ENCODE peak calls at places on chromosomes 12 and 14, in five cellular contexts. U is HCT116, B is mammary epithelial cell, T is neural progenitor cell, G is kidney. O is an unnamed sample.

GRCh38 chr14:28629328-28630004 is 137.1 kb upstream of the FOXG1 start:
- DNase-seq in U (no peak), G (no peak), B (peak; percentile 45), T (no peak), O (no peak)

GRCh38 chr12:8687846-8688601 is 9.8 kb upstream of the RIMKLB start:
- DNase-seq in U (peak; percentile 27), G (no peak), B (peak; percentile 79), T (peak; percentile 26), O (peak; percentile 61)

GRCh38 chr12:128012110-128012509 is 254.9 kb upstream of the TMEM132C start:
- DNase-seq in U (no peak), G (no peak), B (no peak), T (no peak), O (no peak)

GRCh38 chr12:81468206-81468605 is 290.9 kb downstream of the PPFIA2 start:
- DNase-seq in G (no peak), B (peak; percentile 3), U (no peak), T (no peak), O (no peak)

GRCh38 chr12:121214855-121215745 is 5.2 kb downstream of the P2RX4 start:
- DNase-seq in G (peak; percentile 37), T (no peak), B (peak; percentile 77), U (peak; percentile 75), O (peak; percentile 73)

GRCh38 chr12:93080994-93081809 is 152.1 kb upstream of the EEA1 start:
- DNase-seq in B (peak; percentile 14), U (no peak), T (peak; percentile 43), G (no peak), O (no peak)

GRCh38 chr12:116263431-116263830 is 14.1 kb downstream of the MED13L start:
- DNase-seq in U (no peak), G (no peak), T (no peak), B (no peak), O (no peak)

GRCh38 chr14:90812109-90812508 is 4.1 kb downstream of the TTC7B start:
- DNase-seq in G (no peak), B (no peak), T (no peak), U (no peak), O (no peak)

DNA sequence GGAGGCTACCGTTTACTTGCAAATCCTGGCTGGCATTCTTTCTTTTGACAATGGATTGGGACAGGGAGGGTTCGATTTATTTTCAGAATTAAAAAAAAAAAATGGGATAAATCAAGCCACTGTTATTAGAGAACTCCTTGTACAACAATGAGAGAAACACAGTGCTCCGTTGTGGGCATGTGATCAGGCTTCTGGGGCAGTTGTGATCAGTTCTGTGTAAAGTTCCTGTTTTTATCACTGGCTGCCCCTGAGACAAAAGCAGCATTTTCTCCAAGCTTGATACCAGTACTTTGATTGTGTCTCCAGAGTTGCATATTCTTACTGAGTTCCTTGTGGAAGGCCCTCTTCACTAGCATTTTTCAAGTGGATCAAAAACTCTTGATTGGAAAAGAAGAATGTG is 1.2 kb downstream of the DIP2B start:
- DNase-seq in U (no peak), B (peak; percentile 34), G (no peak), T (peak; percentile 16), O (no peak)
- H3K27ac ChIP-seq in U (no peak overlapping the region), B (peak overlapping the region; percentile 95), G (no peak overlapping the region), T (no peak overlapping the region), O (peak overlapping the region; percentile 84)

DNA sequence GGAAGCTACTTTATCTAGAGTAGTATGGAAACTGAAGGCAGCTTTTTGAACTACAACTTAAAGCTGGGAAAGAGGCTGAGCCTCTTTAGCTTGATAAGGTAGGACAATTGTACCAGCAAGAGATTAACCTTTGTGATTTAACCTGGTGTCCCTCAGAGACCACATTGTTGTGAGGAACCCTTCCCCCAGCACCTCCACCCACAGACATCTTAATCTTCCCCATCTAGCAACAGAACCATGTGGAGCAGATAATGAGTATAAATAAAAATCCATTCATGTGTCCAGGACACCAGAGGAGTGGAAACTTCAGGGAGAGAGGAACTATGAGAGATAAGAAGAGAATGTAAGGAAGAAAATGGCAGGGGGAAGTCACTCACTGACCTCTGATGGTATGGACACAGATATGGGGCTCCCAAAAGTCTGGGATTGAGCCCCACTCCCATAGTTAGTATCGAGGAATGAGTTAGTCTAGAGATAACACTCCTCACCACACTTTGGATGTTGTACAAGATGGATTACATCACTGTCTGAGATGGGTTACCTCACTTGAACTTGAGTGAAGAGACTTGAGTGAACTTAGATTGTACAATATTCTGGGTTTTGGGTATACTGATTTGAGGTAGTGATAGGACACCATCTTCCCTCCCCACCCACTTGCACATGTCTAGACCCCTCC is 33.9 kb upstream of the SLC38A2 start:
- DNase-seq in G (no peak), T (no peak), B (no peak), U (no peak), O (no peak)
- H3K27ac ChIP-seq in G (no peak overlapping the region), T (no peak overlapping the region), B (no peak overlapping the region), U (no peak overlapping the region), O (no peak overlapping the region)

GRCh38 chr12:27549801-27550652 is 26.0 kb downstream of the PPFIBP1 start:
- DNase-seq in B (peak; percentile 93), U (peak; percentile 94), G (peak; percentile 84), T (no peak), O (peak; percentile 83)
- H3K27ac ChIP-seq in B (peak overlapping the region; percentile 95), U (peak overlapping the region; percentile 82), G (peak overlapping the region; percentile 87), T (no peak overlapping the region), O (peak overlapping the region; percentile 93)

DNA sequence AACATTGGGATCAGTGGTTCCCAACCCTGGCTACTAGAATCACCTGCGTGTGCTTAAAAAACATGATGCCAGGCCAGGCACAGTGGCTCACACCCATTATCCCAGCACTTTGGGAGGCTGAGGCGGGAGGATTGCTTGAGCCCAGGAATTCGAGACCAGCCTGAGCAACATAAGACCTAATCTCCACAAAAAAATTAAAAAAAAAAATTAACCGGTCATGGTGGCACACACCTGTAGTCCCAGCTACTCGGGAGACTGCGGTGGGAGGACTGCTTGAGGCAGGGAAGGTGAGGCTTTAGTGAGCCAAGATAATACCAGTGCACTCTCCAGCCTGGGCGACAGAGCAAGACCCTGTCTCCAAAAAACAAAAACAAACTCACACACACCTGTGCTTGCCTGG is 2.0 kb downstream of the KCTD10 start:
- DNase-seq in U (no peak), T (no peak), G (no peak), B (no peak), O (no peak)
- H3K27ac ChIP-seq in U (no peak overlapping the region), T (no peak overlapping the region), G (no peak overlapping the region), B (no peak overlapping the region), O (no peak overlapping the region)

DNA sequence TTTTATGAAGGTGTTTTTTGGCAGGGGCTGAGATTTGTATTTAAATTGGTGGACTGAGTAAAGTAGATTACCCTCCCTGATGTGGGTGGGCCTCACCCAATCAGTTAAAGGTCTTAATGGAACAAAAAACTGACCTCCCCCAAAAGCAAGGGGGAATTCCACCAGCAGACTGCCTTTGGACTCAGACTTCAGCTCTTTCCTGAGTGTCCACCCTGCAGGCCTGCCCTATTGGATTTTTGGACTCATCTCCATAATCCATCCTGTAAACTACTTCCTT is 228.4 kb upstream of the CAND1 start:
- DNase-seq in T (no peak), B (no peak), U (no peak), G (no peak), O (no peak)
- H3K27ac ChIP-seq in T (no peak overlapping the region), B (no peak overlapping the region), U (no peak overlapping the region), G (no peak overlapping the region), O (no peak overlapping the region)

GRCh38 chr12:6323340-6323994 is 13.0 kb downstream of the PLEKHG6 start:
- DNase-seq in G (no peak), U (peak; percentile 70), B (peak; percentile 89), T (peak; percentile 81), O (peak; percentile 45)
- H3K27ac ChIP-seq in G (peak overlapping the region; percentile 79), U (peak overlapping the region; percentile 71), B (peak overlapping the region; percentile 5), T (peak overlapping the region; percentile 63), O (peak overlapping the region; percentile 41)

GRCh38 chr14:54697806-54698205 is 130.9 kb downstream of the SAMD4A start:
- DNase-seq in B (peak; percentile 42), T (no peak), U (no peak), G (no peak), O (no peak)
- H3K27ac ChIP-seq in B (peak overlapping the region; percentile 62), T (no peak overlapping the region), U (no peak overlapping the region), G (no peak overlapping the region), O (peak overlapping the region; percentile 83)

DNA sequence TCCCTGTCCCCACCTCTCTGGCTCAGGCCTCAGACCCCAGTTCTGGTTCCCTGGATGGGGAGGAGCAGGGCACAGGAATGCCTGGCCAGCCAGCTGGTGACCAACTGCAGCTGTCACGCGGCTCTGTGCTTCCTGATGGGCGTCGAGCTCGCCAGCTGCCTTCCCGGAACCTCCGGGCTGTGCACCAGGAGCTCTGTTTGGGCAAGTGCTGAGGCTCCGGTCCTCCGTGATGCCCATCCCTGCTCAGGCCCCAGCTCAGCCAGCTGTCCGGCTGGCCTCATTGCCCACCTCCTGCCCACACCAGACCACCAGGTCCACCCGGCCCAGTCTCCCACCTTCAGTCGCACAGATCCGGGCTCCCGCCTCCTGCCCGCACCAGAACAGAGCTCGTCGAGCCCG is 4.8 kb downstream of the IFFO1 start:
- DNase-seq in T (no peak), B (no peak), G (peak; percentile 84), U (no peak), O (no peak)
- H3K27ac ChIP-seq in T (no peak overlapping the region), B (no peak overlapping the region), G (peak overlapping the region; percentile 78), U (no peak overlapping the region), O (peak overlapping the region; percentile 64)

DNA sequence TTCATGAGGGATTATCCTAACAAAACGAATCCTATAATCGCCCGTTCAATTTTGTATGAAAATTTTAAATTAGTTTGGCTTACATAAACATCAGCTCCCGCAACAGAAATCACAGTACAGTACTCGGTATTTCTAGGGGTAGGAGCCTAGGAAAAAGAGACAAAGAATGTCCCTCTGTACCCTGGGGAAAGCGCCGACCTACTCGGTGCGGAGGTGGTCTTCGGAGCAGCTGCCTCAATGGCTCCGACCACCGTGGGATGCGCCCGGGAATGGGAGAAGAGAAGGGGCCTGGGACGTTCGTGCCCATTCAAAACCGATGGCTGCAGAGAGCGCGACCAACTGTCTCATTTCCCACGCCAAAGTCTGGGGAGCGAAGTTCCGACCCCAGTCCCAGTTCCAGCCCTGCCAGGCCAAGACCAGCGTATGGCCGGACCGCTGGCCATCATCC is 627 bp downstream of the GNPNAT1 start:
- DNase-seq in T (no peak), B (peak; percentile 14), G (no peak), U (no peak), O (no peak)
- H3K27ac ChIP-seq in T (no peak overlapping the region), B (peak overlapping the region; percentile 52), G (peak overlapping the region; percentile 77), U (peak overlapping the region; percentile 66), O (peak overlapping the region; percentile 88)

GRCh38 chr14:22668417-22668816 is 24.3 kb upstream of the OR6J1 start:
- DNase-seq in G (no peak), T (no peak), B (no peak), U (no peak), O (no peak)
- H3K27ac ChIP-seq in G (no peak overlapping the region), T (no peak overlapping the region), B (no peak overlapping the region), U (no peak overlapping the region), O (no peak overlapping the region)

O was measured in epithelial cell of prostate.